ENCODE peak calls at places on chromosomes 2 and 18, in six cellular contexts. R is GM13976, F is lower lobe of right lung, M is K562, I is heart left ventricle, G is neural progenitor cell. L is an unnamed sample.

GRCh38 chr2:164984428-164984827 is 29.1 kb upstream of the SLC38A11 start:
- DNase-seq in R (no peak), F (no peak), M (no peak), I (no peak), G (no peak), L (no peak)

GRCh38 chr2:109335586-109336266 is 206.7 kb downstream of the SH3RF3 start:
- DNase-seq in R (no peak), F (no peak), M (no peak), I (no peak), G (no peak), L (no peak)

GRCh38 chr2:224286923-224287322 is 115.0 kb downstream of the FAM124B start:
- DNase-seq in R (no peak), F (no peak), M (no peak), I (no peak), G (peak), L (no peak)

GRCh38 chr2:231467613-231468525 is 3.6 kb upstream of the NCL start:
- DNase-seq in R (no peak), F (no peak), M (no peak), I (no peak), G (no peak), L (no peak)

GRCh38 chr2:216743781-216744180 is 48.4 kb upstream of the IGFBP5 start:
- DNase-seq in R (no peak), F (no peak), M (no peak), I (no peak), G (no peak), L (no peak)

GRCh38 chr2:12543452-12544220 is 173.1 kb upstream of the TRIB2 start:
- DNase-seq in R (no peak), F (no peak), M (no peak), I (no peak), G (no peak), L (no peak)

GRCh38 chr2:189409136-189409535 is 32.1 kb upstream of the WDR75 start:
- DNase-seq in R (no peak), F (no peak), M (no peak), I (no peak), G (no peak), L (no peak)

GRCh38 chr2:29921560-29921915 is at the start of gene ALK:
- DNase-seq in R (peak), F (peak), M (peak), I (peak), G (peak), L (peak)

GRCh38 chr18:79791141-79791972 is 6.4 kb upstream of the KCNG2 start:
- DNase-seq in R (no peak), F (no peak), M (no peak), I (peak), G (no peak), L (no peak)

GRCh38 chr18:3921826-3922225 is 471.9 kb downstream of the TGIF1 start:
- DNase-seq in R (no peak), F (no peak), M (no peak), I (no peak), G (no peak), L (no peak)

GRCh38 chr2:232486558-232487384 is 863 bp downstream of the ECEL1 start:
- DNase-seq in R (no peak), F (peak), M (no peak), I (no peak), G (no peak), L (no peak)

GRCh38 chr2:88074854-88075292 is 7.2 kb downstream of the SMYD1 start:
- DNase-seq in R (no peak), F (no peak), M (no peak), I (no peak), G (no peak), L (no peak)

GRCh38 chr18:79454034-79454735 is 58.5 kb downstream of the NFATC1 start:
- DNase-seq in R (no peak), F (no peak), M (no peak), I (peak), G (no peak), L (no peak)

GRCh38 chr2:79124907-79125720 is 4.8 kb downstream of the REG1A start:
- DNase-seq in R (no peak), F (no peak), M (no peak), I (no peak), G (no peak), L (no peak)

GRCh38 chr18:65788373-65788772 is 37.6 kb downstream of the CDH7 start:
- DNase-seq in R (no peak), F (no peak), M (peak), I (no peak), G (peak), L (no peak)

GRCh38 chr2:70902067-70902442 is 33.6 kb upstream of the ATP6V1B1 start:
- DNase-seq in R (peak), F (no peak), M (no peak), I (no peak), G (no peak), L (no peak)

GRCh38 chr2:215904101-215904500 is 109.2 kb downstream of the MREG start:
- DNase-seq in R (no peak), F (no peak), M (no peak), I (no peak), G (no peak), L (no peak)

GRCh38 chr18:9860682-9861081 is 25.1 kb upstream of the TXNDC2 start:
- DNase-seq in R (no peak), F (no peak), M (no peak), I (no peak), G (no peak), L (no peak)

GRCh38 chr2:168545439-168546082 is 89.5 kb downstream of the CERS6 start:
- DNase-seq in R (no peak), F (no peak), M (no peak), I (no peak), G (peak), L (no peak)

GRCh38 chr2:160405077-160405865 is 88.3 kb downstream of the RBMS1 start:
- DNase-seq in R (no peak), F (no peak), M (no peak), I (no peak), G (peak), L (no peak)

GRCh38 chr2:190578158-190579057 is 43.9 kb upstream of the NEMP2 start:
- DNase-seq in R (no peak), F (no peak), M (peak), I (peak), G (no peak), L (no peak)

GRCh38 chr2:120539937-120540718 is 194.2 kb downstream of the INHBB start:
- DNase-seq in R (no peak), F (peak), M (no peak), I (peak), G (peak), L (no peak)

GRCh38 chr18:32424696-32425095 is 46.0 kb downstream of the GAREM1 start:
- DNase-seq in R (no peak), F (no peak), M (no peak), I (peak), G (no peak), L (no peak)

GRCh38 chr2:44537264-44537663 is 175.5 kb downstream of the CAMKMT start:
- DNase-seq in R (no peak), F (no peak), M (no peak), I (no peak), G (no peak), L (no peak)

GRCh38 chr2:236177967-236178909 is 10.1 kb upstream of the GBX2 start:
- DNase-seq in R (peak), F (no peak), M (peak), I (peak), G (peak), L (peak)

GRCh38 chr18:54852780-54853675 is 24.8 kb downstream of the RAB27B start:
- DNase-seq in R (no peak), F (no peak), M (no peak), I (no peak), G (no peak), L (no peak)

GRCh38 chr2:104690255-104690999 is 163.5 kb upstream of the POU3F3 start:
- DNase-seq in R (no peak), F (no peak), M (no peak), I (no peak), G (no peak), L (no peak)

GRCh38 chr2:58620896-58621295 is 379.8 kb upstream of the FANCL start:
- DNase-seq in R (no peak), F (no peak), M (no peak), I (no peak), G (no peak), L (no peak)

GRCh38 chr2:218984239-218985020 is 554 bp downstream of the FEV start:
- DNase-seq in R (peak), F (no peak), M (no peak), I (peak), G (peak), L (no peak)

GRCh38 chr18:2515408-2515807 is 55.9 kb downstream of the METTL4 start:
- DNase-seq in R (no peak), F (no peak), M (no peak), I (no peak), G (no peak), L (no peak)

GRCh38 chr2:19850526-19851050 is 51.2 kb downstream of the TTC32 start:
- DNase-seq in R (no peak), F (no peak), M (no peak), I (no peak), G (no peak), L (no peak)

GRCh38 chr2:19850056-19850455 is 51.7 kb downstream of the TTC32 start:
- DNase-seq in R (no peak), F (no peak), M (no peak), I (no peak), G (no peak), L (no peak)

GRCh38 chr2:19848029-19848750 is 53.6 kb downstream of the TTC32 start:
- DNase-seq in R (no peak), F (no peak), M (no peak), I (no peak), G (no peak), L (no peak)

GRCh38 chr2:19848952-19849351 is 52.8 kb downstream of the TTC32 start:
- DNase-seq in R (no peak), F (no peak), M (no peak), I (no peak), G (no peak), L (no peak)

GRCh38 chr2:19851116-19851515 is 50.7 kb downstream of the TTC32 start:
- DNase-seq in R (no peak), F (no peak), M (no peak), I (no peak), G (peak), L (no peak)
- TF ChIP-seq CTCF in R (no peak), F (no peak), M (no peak), I (no peak), G (peak), L (no peak)

DNA sequence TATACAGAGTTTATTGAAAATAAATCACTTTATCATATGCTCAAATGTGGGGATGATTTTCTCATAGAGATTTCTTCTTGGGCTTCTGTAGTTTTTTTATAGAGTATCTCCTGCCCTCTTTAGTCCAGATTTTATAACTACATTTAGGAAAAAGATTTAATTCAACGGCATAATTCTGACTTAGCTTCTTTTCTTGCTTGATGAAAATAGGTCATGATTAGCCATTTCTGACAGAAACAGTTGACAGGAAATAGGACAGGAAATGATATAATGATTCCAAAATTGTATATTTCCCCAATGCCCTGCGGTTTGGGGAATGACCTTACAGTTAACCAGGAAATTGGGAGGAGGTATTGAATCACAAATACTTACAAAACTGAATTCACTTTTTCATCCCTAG is 1531.9 kb upstream of the ACVR2A start:
- DNase-seq in R (no peak), F (no peak), M (no peak), I (no peak), G (no peak), L (no peak)
- TF ChIP-seq CTCF in R (no peak), F (peak), M (no peak), I (no peak), G (peak), L (no peak)

GRCh38 chr2:240561325-240561971 is 1.3 kb downstream of the DUSP28 start:
- DNase-seq in R (peak), F (no peak), M (no peak), I (no peak), G (no peak), L (no peak)

GRCh38 chr2:240558229-240558885 is 569 bp upstream of the ANKMY1 start:
- DNase-seq in R (peak), F (no peak), M (no peak), I (no peak), G (peak), L (no peak)

GRCh38 chr2:240559271-240559670 is 886 bp upstream of the DUSP28 start:
- DNase-seq in R (no peak), F (no peak), M (peak), I (no peak), G (no peak), L (no peak)

GRCh38 chr2:240560084-240560479 is at the start of gene DUSP28:
- DNase-seq in R (peak), F (peak), M (peak), I (peak), G (peak), L (peak)

GRCh38 chr2:240560480-240561324 is 545 bp downstream of the DUSP28 start:
- DNase-seq in R (peak), F (peak), M (peak), I (peak), G (peak), L (peak)
- TF ChIP-seq CTCF in R (no peak), F (peak), M (peak), I (peak), G (peak), L (no peak)

DNA sequence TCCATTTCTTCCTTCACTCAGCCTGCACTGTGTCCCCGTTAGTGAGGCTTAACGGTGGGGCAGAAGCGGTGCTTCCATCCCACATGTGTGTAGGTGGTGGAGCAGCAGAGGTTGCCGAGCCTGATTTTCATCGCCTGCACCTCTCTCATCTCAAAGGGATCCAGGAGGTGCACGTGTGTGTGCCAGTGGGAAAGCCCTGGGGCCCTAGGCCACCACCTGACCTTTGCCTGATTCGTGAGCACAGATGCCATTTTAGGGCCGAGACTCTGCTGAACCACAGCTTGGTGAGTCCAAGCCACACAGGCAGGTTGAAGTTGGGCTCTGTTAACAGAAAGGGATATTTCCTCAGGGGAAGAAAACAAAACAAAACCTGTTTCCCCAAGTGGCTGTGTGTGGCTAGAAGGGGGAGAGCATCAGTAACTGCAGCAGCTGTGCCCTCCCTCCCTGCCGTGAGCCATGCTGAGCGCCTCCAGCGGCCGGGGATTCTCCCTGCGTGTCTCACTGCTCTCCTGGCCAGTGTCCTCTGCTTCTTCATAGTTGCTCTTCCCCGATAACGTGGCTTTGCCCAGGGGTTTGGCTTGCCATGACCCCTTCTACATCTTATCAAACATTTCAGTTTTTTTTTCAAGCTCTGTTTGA is 81.5 kb downstream of the MAPRE2 start:
- DNase-seq in R (no peak), F (no peak), M (peak), I (no peak), G (peak), L (no peak)
- TF ChIP-seq CTCF in R (no peak), F (no peak), M (peak), I (peak), G (peak), L (peak)